ENCODE peak calls at places on chromosomes 13 and 19, in six cellular contexts. E is fibroblast of villous mesenchyme, A is ovary, Q is fibroblast of pulmonary artery, T is B cell, H is fibroblast of lung. K is an unnamed sample.

GRCh38 chr13:112143753-112144615 is 77.0 kb downstream of the SOX1 start:
- DNase-seq in E (no peak), A (no peak), Q (no peak), T (no peak), H (no peak), K (no peak)

GRCh38 chr13:24038405-24038804 is 122.1 kb upstream of the SPATA13 start:
- DNase-seq in E (peak), A (no peak), Q (peak), T (no peak), H (peak), K (no peak)

GRCh38 chr13:74158606-74159352 is 24.6 kb upstream of the KLF12 start:
- DNase-seq in E (no peak), A (no peak), Q (no peak), T (no peak), H (no peak), K (no peak)

GRCh38 chr13:48334534-48335127 is 31.1 kb downstream of the RB1 start:
- DNase-seq in E (peak), A (no peak), Q (peak), T (peak), H (peak), K (no peak)

GRCh38 chr19:8610041-8610927 is at the start of gene ADAMTS10:
- DNase-seq in E (peak), A (peak), Q (peak), T (peak), H (peak), K (no peak)

GRCh38 chr19:55304980-55305379 is 20.2 kb downstream of the TMEM150B start:
- DNase-seq in E (no peak), A (no peak), Q (no peak), T (no peak), H (no peak), K (no peak)

GRCh38 chr13:47175172-47175806 is 278.4 kb upstream of the HTR2A start:
- DNase-seq in E (peak), A (no peak), Q (peak), T (no peak), H (peak), K (no peak)

GRCh38 chr19:5826531-5827341 is 12.8 kb downstream of the FUT6 start:
- DNase-seq in E (peak), A (peak), Q (peak), T (peak), H (peak), K (no peak)

GRCh38 chr13:48797127-48797526 is 143.4 kb downstream of the CYSLTR2 start:
- DNase-seq in E (peak), A (no peak), Q (no peak), T (no peak), H (no peak), K (no peak)

GRCh38 chr19:30044273-30045259 is 102.5 kb downstream of the URI1 start:
- DNase-seq in E (no peak), A (no peak), Q (no peak), T (no peak), H (no peak), K (no peak)

GRCh38 chr19:30049226-30049625 is 107.2 kb downstream of the URI1 start:
- DNase-seq in E (no peak), A (no peak), Q (no peak), T (no peak), H (no peak), K (no peak)

GRCh38 chr19:30047355-30047895 is 105.4 kb downstream of the URI1 start:
- DNase-seq in E (no peak), A (no peak), Q (no peak), T (no peak), H (no peak), K (no peak)

GRCh38 chr19:30049844-30050667 is 108.0 kb downstream of the URI1 start:
- DNase-seq in E (peak), A (no peak), Q (no peak), T (no peak), H (peak), K (no peak)

GRCh38 chr19:30046522-30046921 is 104.5 kb downstream of the URI1 start:
- DNase-seq in E (no peak), A (no peak), Q (peak), T (peak), H (no peak), K (no peak)
- TF ChIP-seq CTCF in E (peak), A (no peak), Q (peak), T (peak), H (peak), K (no peak)

DNA sequence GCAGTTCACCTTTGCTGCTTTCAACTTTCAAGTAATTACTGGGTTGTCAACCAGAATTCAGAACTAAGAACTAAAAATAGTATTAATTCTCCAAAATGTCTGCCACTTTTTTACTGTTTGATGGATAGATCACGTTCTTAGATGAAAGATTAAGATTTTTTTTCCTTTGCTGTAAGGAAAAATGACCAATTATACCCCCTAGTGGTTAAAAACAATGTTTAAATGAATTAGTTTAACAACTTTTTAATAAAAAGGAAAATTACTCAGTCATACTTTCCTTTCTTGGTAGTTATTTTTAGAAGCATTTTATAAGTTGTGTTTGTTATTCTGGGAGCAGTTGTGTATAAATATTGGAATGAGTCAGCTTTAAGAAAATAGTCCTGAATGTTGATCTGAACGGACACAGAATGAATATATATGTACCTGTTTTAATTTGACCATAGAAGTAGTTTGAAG is 4.6 kb downstream of the TM9SF2 start:
- DNase-seq in E (peak), A (no peak), Q (peak), T (no peak), H (peak), K (no peak)
- TF ChIP-seq CTCF in E (peak), A (no peak), Q (peak), T (peak), H (no peak), K (no peak)

GRCh38 chr19:16561382-16561781 is 10.8 kb downstream of the SLC35E1 start:
- DNase-seq in E (no peak), A (no peak), Q (no peak), T (no peak), H (no peak), K (no peak)

GRCh38 chr19:16566161-16566560 is 6.1 kb downstream of the SLC35E1 start:
- DNase-seq in E (no peak), A (no peak), Q (no peak), T (peak), H (no peak), K (no peak)

GRCh38 chr19:16566702-16567101 is 5.5 kb downstream of the SLC35E1 start:
- DNase-seq in E (no peak), A (no peak), Q (no peak), T (no peak), H (no peak), K (no peak)

GRCh38 chr19:16562608-16563025 is 9.6 kb downstream of the SLC35E1 start:
- DNase-seq in E (no peak), A (no peak), Q (no peak), T (no peak), H (no peak), K (no peak)

DNA sequence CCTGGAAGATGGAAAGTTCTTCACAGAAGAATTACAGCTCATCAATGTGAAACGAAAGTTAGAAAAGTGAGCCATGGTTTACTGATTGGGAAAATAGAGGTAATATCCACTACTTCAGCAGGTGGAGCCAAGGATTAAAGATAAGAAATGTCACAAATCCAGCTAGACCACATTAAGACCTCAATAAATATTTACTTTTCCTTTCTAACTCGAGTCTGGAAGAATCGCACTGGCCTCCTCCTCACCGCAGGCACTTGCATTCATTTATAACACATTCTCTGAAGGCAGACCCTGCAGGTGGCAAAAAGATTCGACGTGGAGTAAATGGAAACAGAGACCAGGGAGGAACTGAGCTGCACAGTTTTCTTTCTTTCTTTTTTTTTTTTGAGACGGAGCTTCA is 7.4 kb downstream of the SLC35E1 start:
- DNase-seq in E (no peak), A (no peak), Q (no peak), T (no peak), H (no peak), K (no peak)
- TF ChIP-seq CTCF in E (no peak), A (no peak), Q (no peak), T (no peak), H (no peak), K (no peak)

GRCh38 chr13:89951341-89951740 is 1396.1 kb upstream of the MIR17HG start:
- DNase-seq in E (no peak), A (no peak), Q (no peak), T (no peak), H (no peak), K (no peak)
- TF ChIP-seq CTCF in E (no peak), A (no peak), Q (no peak), T (no peak), H (no peak), K (no peak)

GRCh38 chr19:3599776-3600183 is 6.9 kb downstream of the TBXA2R start:
- DNase-seq in E (no peak), A (no peak), Q (no peak), T (no peak), H (no peak), K (no peak)
- TF ChIP-seq CTCF in E (no peak), A (no peak), Q (peak), T (no peak), H (no peak), K (no peak)

GRCh38 chr13:78802912-78803311 is 144.0 kb upstream of the OBI1 start:
- DNase-seq in E (no peak), A (no peak), Q (no peak), T (no peak), H (no peak), K (no peak)

DNA sequence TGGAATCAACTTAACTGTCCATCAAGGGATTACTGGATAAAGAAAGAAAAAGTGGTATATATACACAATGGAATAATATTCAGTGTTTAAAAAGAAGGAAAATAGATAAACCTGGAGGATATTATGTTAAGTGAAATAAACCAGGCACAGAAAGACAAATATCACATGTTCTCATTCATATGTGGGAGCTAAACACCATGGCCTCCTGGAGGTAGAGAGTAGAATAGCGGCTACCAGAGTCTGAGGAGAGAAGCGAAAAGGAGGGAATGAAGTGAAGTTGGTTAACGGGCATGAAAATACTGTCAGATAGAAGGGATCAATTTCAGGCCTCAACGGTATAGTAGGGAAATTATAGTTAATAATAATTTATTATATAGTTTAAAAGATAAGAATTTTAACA is 147.5 kb upstream of the OBI1 start:
- DNase-seq in E (no peak), A (no peak), Q (no peak), T (peak), H (no peak), K (no peak)
- TF ChIP-seq CTCF in E (peak), A (no peak), Q (peak), T (peak), H (no peak), K (no peak)

DNA sequence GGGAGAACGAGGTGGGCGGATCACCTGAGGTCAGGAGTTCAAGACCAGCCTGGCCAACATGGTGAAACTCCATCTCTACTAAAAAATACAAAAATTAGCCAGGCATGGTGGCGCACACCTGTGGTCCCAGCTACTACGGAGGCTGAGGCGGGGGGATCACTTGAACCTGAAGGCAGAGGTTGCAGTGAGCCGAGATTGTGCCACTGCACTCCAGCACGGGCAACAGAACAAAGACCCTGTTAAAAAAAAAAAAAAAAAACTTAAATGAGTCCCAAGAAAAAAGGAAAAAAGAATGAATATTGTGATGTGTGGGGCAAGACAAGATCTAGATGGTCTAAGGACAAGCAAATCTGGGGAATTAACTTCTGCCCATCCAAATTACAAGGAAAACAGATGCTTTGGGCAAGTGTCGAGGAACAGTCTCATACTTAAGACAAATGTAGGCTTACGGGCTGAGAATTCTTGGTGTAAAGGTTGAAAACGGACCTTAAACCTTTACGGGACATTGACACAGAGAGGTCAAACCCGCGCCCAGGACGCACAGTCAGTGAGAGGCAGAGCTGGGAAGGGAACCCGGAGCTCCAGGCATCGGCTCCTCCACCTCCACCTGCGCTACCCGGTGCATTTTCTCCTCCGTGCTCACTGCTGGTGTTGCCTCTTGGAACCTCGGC is 656 bp upstream of the ZNF324 start:
- DNase-seq in E (no peak), A (no peak), Q (no peak), T (no peak), H (no peak), K (no peak)
- TF ChIP-seq CTCF in E (no peak), A (no peak), Q (no peak), T (no peak), H (no peak), K (no peak)

DNA sequence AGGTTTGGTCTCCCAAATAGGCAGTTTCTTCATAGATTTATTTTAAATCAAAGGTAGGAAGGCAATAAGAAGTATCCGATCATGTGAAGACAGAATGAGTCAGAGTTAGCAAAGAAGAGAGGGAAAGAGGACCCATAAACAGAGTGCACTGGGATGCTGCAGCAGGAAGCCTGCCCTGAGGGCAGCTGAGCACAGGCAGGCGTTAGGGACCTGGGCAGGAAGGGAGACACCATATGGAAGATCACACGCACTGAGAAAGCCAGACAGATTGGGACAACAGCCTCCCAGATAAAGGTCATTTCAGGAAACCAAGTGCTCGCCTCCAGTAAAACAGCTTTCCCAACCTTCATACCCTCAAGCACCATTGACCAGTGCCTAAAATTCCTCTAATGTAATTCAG is 598.0 kb downstream of the EFNB2 start:
- DNase-seq in E (peak), A (no peak), Q (no peak), T (no peak), H (no peak), K (no peak)
- TF ChIP-seq CTCF in E (no peak), A (no peak), Q (no peak), T (no peak), H (no peak), K (no peak)

GRCh38 chr19:18339703-18340102 is 695 bp upstream of the PGPEP1 start:
- DNase-seq in E (no peak), A (no peak), Q (peak), T (no peak), H (no peak), K (no peak)
- TF ChIP-seq CTCF in E (peak), A (no peak), Q (peak), T (no peak), H (peak), K (no peak)

DNA sequence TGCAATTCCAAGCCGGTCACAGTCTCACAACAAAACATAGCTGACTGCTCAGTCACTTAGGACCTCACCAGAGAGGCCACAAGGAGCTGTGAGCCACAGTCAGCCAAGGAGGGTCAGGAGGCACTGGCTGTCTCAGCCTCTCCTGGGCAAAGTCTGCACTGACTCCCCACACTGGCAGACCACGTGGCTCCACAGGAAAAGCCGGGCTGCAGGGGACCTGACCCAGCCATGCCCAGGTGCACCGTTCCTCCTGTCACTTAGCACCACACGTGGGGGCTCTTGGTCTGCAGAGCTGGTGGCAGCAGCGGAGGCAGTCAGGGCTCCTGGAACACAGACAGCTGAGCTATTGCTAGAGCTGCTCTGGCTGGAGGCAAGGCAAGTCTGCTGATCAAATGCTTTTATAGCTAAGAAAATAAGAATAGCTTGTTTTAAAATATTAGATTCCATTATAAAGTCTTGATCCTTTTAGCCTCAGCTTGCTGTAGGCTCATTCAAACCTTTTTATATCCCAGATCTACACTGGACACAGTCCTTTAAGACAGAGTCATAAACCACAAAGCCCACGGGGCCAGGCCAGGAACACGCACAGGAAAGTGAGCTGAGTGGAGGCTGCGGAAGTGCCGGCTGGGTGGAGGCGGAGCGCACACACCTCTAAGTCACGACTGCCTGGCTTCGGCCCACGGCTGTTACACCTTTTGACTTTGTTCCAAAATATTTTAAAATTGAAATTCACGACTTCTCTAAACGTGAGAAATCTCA is 744.1 kb downstream of the UQCRFS1 start:
- DNase-seq in E (no peak), A (no peak), Q (peak), T (peak), H (no peak), K (no peak)
- TF ChIP-seq CTCF in E (no peak), A (no peak), Q (no peak), T (no peak), H (no peak), K (no peak)